ENCODE peak calls at places on chromosomes 1 and 21, in four cellular contexts. Z, V, C and R are unnamed samples.

GRCh38 chr1:32990887-32991286 is 26.3 kb upstream of the RNF19B start:
- DNase-seq in V (no peak), Z (peak; percentile 61), C (no peak), R (no peak)

GRCh38 chr1:89843279-89844121 is 22.7 kb downstream of the LRRC8D start:
- DNase-seq in V (no peak), Z (peak; percentile 35), C (peak; percentile 81), R (peak; percentile 73)

GRCh38 chr1:13968361-13968760 is 268.4 kb downstream of the PRDM2 start:
- DNase-seq in Z (no peak), C (no peak), V (no peak), R (no peak)

GRCh38 chr21:14403681-14404318 is 20.9 kb upstream of the HSPA13 start:
- DNase-seq in C (no peak), Z (peak; percentile 40), V (peak; percentile 11), R (peak; percentile 4)

GRCh38 chr1:25992689-25993146 is 5.1 kb downstream of the PAFAH2 start:
- DNase-seq in C (no peak), Z (no peak), V (no peak), R (no peak)

GRCh38 chr1:165841582-165842362 is 14.4 kb downstream of the UCK2 start:
- DNase-seq in V (no peak), Z (peak; percentile 59), C (no peak), R (peak; percentile 43)

GRCh38 chr21:39660191-39660590 is 47.5 kb downstream of the B3GALT5 start:
- DNase-seq in V (peak; percentile 16), Z (no peak), C (no peak), R (peak; percentile 64)

GRCh38 chr1:190478193-190479007 is 736 bp upstream of the BRINP3 start:
- DNase-seq in C (no peak), Z (peak; percentile 52), V (no peak), R (peak; percentile 63)

GRCh38 chr1:152757747-152758146 is at the start of gene KPRP:
- DNase-seq in C (no peak), Z (no peak), V (no peak), R (peak; percentile 15)

GRCh38 chr1:94803517-94804441 is 16.4 kb upstream of the SLC44A3 start:
- DNase-seq in C (no peak), Z (no peak), V (no peak), R (peak; percentile 57)

GRCh38 chr1:218351617-218352438 is 6.7 kb downstream of the TGFB2 start:
- DNase-seq in C (peak; percentile 66), Z (peak; percentile 49), V (no peak), R (no peak)

GRCh38 chr1:236066054-236066453 is 1.2 kb upstream of the NID1 start:
- DNase-seq in V (no peak), Z (no peak), C (no peak), R (no peak)

GRCh38 chr1:68168545-68169065 is 63.7 kb downstream of the WLS start:
- DNase-seq in C (no peak), V (no peak), Z (no peak), R (no peak)

GRCh38 chr1:56773341-56774066 is 45.7 kb downstream of the FYB2 start:
- DNase-seq in Z (peak; percentile 43), V (no peak), C (no peak), R (no peak)

GRCh38 chr21:27831821-27832569 is 865.1 kb upstream of the ADAMTS5 start:
- DNase-seq in V (no peak), Z (peak; percentile 53), C (no peak), R (peak; percentile 38)

GRCh38 chr1:156684227-156684782 is 7.1 kb upstream of the NES start:
- DNase-seq in C (no peak), Z (peak; percentile 98), V (peak; percentile 48), R (peak; percentile 69)

GRCh38 chr21:31786164-31786920 is 54.4 kb upstream of the SCAF4 start:
- DNase-seq in C (no peak), V (no peak), Z (no peak), R (no peak)
- H3K4me3 ChIP-seq in C (no peak overlapping the region), V (no peak overlapping the region), Z (no peak overlapping the region), R (no peak overlapping the region)

GRCh38 chr1:28036431-28036830 is 52.0 kb downstream of the EYA3 start:
- DNase-seq in C (no peak), Z (no peak), V (no peak), R (no peak)
- TF ChIP-seq CTCF in C (no peak), Z (peak; percentile 13), V (no peak), R (no peak)

GRCh38 chr1:84620720-84621313 is 46.6 kb upstream of the CTBS start:
- DNase-seq in V (no peak), Z (peak; percentile 49), C (peak; percentile 87), R (peak; percentile 69)

GRCh38 chr1:84615785-84616184 is 41.5 kb upstream of the CTBS start:
- DNase-seq in V (no peak), C (no peak), Z (no peak), R (no peak)

GRCh38 chr1:84621553-84621952 is 47.3 kb upstream of the CTBS start:
- DNase-seq in C (no peak), Z (no peak), V (no peak), R (no peak)

GRCh38 chr1:84617349-84617748 is 43.1 kb upstream of the CTBS start:
- DNase-seq in Z (no peak), V (no peak), C (no peak), R (no peak)

GRCh38 chr1:84619383-84620093 is 45.3 kb upstream of the CTBS start:
- DNase-seq in V (no peak), C (no peak), Z (peak; percentile 95), R (peak; percentile 82)
- H3K4me3 ChIP-seq in V (no peak overlapping the region), C (no peak overlapping the region), Z (no peak overlapping the region), R (no peak overlapping the region)

DNA sequence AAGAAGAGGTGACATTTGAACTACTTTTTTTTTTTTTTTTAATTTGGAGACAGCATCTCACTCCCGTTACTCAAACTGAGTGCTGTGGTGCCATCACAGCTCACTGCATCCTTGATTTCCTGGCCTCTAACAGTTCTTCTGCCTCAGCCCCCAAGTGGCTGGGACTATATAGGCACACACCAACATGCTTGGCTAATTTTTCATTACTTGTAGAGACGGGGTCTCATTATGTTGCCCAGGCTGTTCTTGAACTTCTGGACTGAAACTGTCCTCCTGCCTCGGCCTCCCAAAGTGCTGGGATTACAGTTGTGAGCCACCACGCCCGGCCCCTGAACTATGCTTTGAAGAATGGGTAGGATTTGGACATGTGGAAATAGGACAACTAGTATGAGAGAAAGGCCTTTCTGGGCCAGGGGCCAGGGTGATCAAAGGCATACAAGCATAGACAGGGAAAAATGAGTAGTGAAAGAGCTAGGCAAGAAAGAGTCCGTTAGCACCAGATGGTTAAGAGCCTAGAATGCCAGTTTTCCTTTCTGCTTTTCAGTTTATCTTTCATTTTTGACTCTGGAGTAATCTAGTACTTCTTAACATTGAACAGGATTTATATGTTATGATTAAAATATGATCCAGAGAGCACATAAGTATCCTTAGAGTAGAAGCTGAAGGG is 6.3 kb downstream of the RABGAP1L start:
- DNase-seq in V (no peak), Z (no peak), C (peak; percentile 69), R (no peak)
- TF ChIP-seq CTCF in V (no peak), Z (no peak), C (no peak), R (no peak)

DNA sequence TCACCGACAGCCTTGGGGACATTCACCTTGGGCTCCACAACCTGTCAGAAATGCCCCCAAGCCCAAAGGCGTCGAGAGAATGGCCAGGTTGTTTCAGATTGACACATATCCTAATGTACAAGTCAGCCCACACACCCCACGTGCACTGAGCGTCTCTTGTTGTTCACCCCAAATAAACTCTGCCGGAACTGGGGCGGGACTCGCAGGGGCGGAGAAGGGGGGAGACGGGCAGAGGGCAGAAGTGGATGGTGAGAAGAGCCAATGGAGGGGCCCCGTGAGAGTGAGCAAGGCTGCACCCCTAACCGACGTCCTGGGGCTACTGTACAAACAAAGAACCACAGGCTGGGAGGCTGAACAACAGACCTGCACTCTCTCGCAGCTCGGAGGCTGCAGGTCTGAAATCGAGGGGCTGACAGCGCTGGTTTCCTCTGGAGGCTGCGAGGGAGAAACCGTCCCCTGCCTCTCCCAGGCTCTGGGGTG is 8.5 kb upstream of the UMODL1 start:
- DNase-seq in C (peak; percentile 67), V (no peak), Z (no peak), R (no peak)
- H3K4me3 ChIP-seq in C (no peak overlapping the region), V (no peak overlapping the region), Z (no peak overlapping the region), R (no peak overlapping the region)